ENCODE peak calls at places on chromosomes 7 and 10, in seven cellular contexts. K is GM23338; W is heart left ventricle; J is CD8-positive, alpha-beta T cell; M is pancreas; S is sigmoid colon; N is hepatocyte. R is an unnamed sample.

GRCh38 chr7:31047282-31047681 is 4.8 kb upstream of the ADCYAP1R1 start:
- DNase-seq in N (no peak), M (no peak), J (no peak), K (no peak), W (no peak), S (no peak), R (no peak)

GRCh38 chr10:49418328-49418727 is 22.4 kb upstream of the DRGX start:
- DNase-seq in W (no peak), N (no peak), J (no peak), S (no peak), K (peak; percentile 30), M (no peak), R (no peak)

GRCh38 chr7:105876091-105876963 is at the start of gene ATXN7L1:
- DNase-seq in K (peak; percentile 98), N (peak; percentile 97), S (peak; percentile 98), M (peak; percentile 95), J (peak; percentile 86), W (peak; percentile 95), R (peak; percentile 88)

GRCh38 chr7:16648551-16648950 is 2.6 kb downstream of the BZW2 start:
- DNase-seq in W (no peak), N (no peak), S (no peak), M (no peak), K (peak; percentile 39), J (no peak), R (no peak)

GRCh38 chr10:110723224-110723891 is 79.2 kb downstream of the RBM20 start:
- DNase-seq in W (no peak), M (no peak), N (no peak), K (no peak), S (no peak), J (no peak), R (no peak)

GRCh38 chr7:100247152-100247757 is 27.5 kb downstream of the PVRIG start:
- DNase-seq in S (no peak), W (no peak), K (peak; percentile 93), J (no peak), M (no peak), N (peak; percentile 86), R (no peak)

GRCh38 chr10:52239771-52240170 is 74.3 kb upstream of the DKK1 start:
- DNase-seq in M (no peak), W (no peak), N (no peak), J (no peak), K (no peak), S (no peak), R (no peak)

GRCh38 chr7:140609646-140610045 is 31.0 kb downstream of the DENND2A start:
- DNase-seq in W (no peak), K (no peak), N (no peak), S (no peak), M (no peak), J (no peak), R (no peak)

GRCh38 chr10:117346574-117346973 is 28.7 kb downstream of the PDZD8 start:
- DNase-seq in M (no peak), J (no peak), N (no peak), K (peak; percentile 96), S (no peak), W (no peak), R (no peak)

GRCh38 chr10:63497321-63497720 is 23.9 kb upstream of the REEP3 start:
- DNase-seq in K (no peak), W (no peak), S (no peak), M (no peak), N (no peak), J (no peak), R (no peak)

GRCh38 chr7:4960363-4960762 is 1.4 kb upstream of the MMD2 start:
- DNase-seq in K (no peak), M (no peak), S (no peak), J (no peak), W (no peak), N (no peak), R (no peak)

GRCh38 chr7:157903296-157903695 is 566.5 kb downstream of the DNAJB6 start:
- DNase-seq in K (no peak), J (no peak), N (no peak), M (no peak), S (no peak), W (no peak), R (no peak)

GRCh38 chr10:2935647-2936386 is 131.5 kb upstream of the PFKP start:
- DNase-seq in K (peak; percentile 11), N (no peak), M (no peak), W (no peak), J (no peak), S (no peak), R (no peak)

GRCh38 chr7:101605611-101606010 is 23.5 kb downstream of the MYL10 start:
- DNase-seq in N (no peak), W (no peak), S (no peak), J (no peak), M (no peak), K (no peak), R (no peak)

GRCh38 chr7:15606561-15606960 is 44.7 kb upstream of the AGMO start:
- DNase-seq in M (no peak), W (no peak), K (no peak), J (no peak), S (no peak), N (no peak), R (no peak)

GRCh38 chr10:31399631-31400030 is 80.6 kb downstream of the ZEB1 start:
- DNase-seq in J (no peak), M (no peak), S (no peak), K (no peak), N (no peak), W (peak; percentile 50), R (no peak)

GRCh38 chr10:119526606-119527592 is 15.6 kb downstream of the RGS10 start:
- DNase-seq in J (no peak), K (peak; percentile 53), M (no peak), S (peak; percentile 53), W (no peak), N (no peak), R (no peak)

GRCh38 chr7:101169838-101170531 is 4.6 kb upstream of the VGF start:
- DNase-seq in M (peak; percentile 88), J (peak; percentile 70), N (peak; percentile 80), S (no peak), W (peak; percentile 51), K (peak; percentile 83), R (peak; percentile 75)

GRCh38 chr7:123060446-123060845 is 64.9 kb upstream of the TAS2R16 start:
- DNase-seq in K (no peak), J (no peak), N (no peak), W (no peak), S (no peak), M (no peak), R (no peak)

GRCh38 chr10:52004342-52004949 is 305.1 kb upstream of the CSTF2T start:
- DNase-seq in M (no peak), N (peak; percentile 66), S (no peak), K (peak; percentile 74), W (no peak), J (no peak), R (no peak)

GRCh38 chr7:55567495-55568070 is 4.7 kb downstream of the VOPP1 start:
- DNase-seq in K (no peak), M (no peak), S (no peak), W (no peak), J (no peak), N (no peak), R (no peak)

GRCh38 chr10:101840102-101840684 is 3.4 kb downstream of the KCNIP2 start:
- DNase-seq in S (no peak), N (no peak), W (no peak), M (no peak), J (no peak), K (peak; percentile 84), R (peak; percentile 23)

GRCh38 chr10:43817368-43817767 is 168.7 kb upstream of the ZNF32 start:
- DNase-seq in N (no peak), K (no peak), J (no peak), W (no peak), S (no peak), M (no peak), R (no peak)

GRCh38 chr7:24580283-24580946 is 7.2 kb downstream of the PALS2 start:
- DNase-seq in W (no peak), S (no peak), K (no peak), J (no peak), N (peak; percentile 39), M (no peak), R (no peak)

GRCh38 chr7:71843677-71844076 is 568.5 kb downstream of the CALN1 start:
- DNase-seq in N (no peak), S (no peak), J (no peak), W (no peak), M (no peak), K (peak; percentile 33), R (no peak)

GRCh38 chr7:70695804-70696104 is 436.2 kb upstream of the GALNT17 start:
- DNase-seq in K (no peak), J (no peak), S (no peak), N (no peak), W (no peak), M (no peak), R (no peak)

GRCh38 chr10:116477989-116478615 is 50.5 kb downstream of the PNLIPRP3 start:
- DNase-seq in N (no peak), J (no peak), M (no peak), W (no peak), K (no peak), S (no peak), R (no peak)

GRCh38 chr10:121078036-121078435 is 226.9 kb downstream of the WDR11 start:
- DNase-seq in J (no peak), N (no peak), S (no peak), K (no peak), W (no peak), M (no peak), R (no peak)

GRCh38 chr10:106615081-106615480 is 549.4 kb downstream of the SORCS1 start:
- DNase-seq in J (no peak), N (peak; percentile 14), M (no peak), K (peak; percentile 57), S (no peak), W (no peak), R (no peak)

GRCh38 chr7:52355059-52355458 is 680.4 kb upstream of the POM121L12 start:
- DNase-seq in N (peak; percentile 43), K (peak; percentile 64), S (no peak), M (no peak), W (no peak), J (no peak), R (no peak)
- H3K36me3 ChIP-seq in N (no peaks in the 10 kb centered on the region), K (no peaks in the 10 kb centered on the region), S (no peaks in the 10 kb centered on the region), M (no peaks in the 10 kb centered on the region), W (no peaks in the 10 kb centered on the region), J (no peaks in the 10 kb centered on the region), R (no peaks in the 10 kb centered on the region)

DNA sequence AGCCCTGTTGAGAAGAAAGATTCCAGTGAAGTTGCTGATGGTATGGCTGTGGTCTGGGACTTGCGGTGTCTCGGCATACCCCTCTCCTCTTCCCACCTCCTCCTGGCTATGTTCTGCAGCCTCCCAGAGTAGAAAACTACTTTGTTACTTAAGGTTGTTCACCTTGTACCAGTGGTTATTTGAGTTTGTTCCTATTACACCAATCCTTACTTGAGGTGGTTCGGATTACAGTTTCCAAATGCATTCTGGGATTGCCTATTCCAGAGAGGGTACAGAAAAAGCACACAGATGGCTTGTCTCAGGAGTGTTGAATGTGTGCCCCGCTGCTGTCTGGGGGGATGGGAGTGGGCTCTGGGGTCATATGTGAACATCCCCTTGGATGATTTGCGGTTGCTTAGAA is 6.8 kb upstream of the ZNF783 start:
- DNase-seq in K (no peak), W (no peak), M (no peak), J (no peak), S (no peak), N (no peak), R (no peak)
- H3K36me3 ChIP-seq in K (peaks cover 19% of the 10 kb centered on the region), W (peaks cover 63% of the 10 kb centered on the region), M (peaks cover 30% of the 10 kb centered on the region), J (peaks cover 27% of the 10 kb centered on the region), S (peaks cover 37% of the 10 kb centered on the region), N (no peaks in the 10 kb centered on the region), R (peaks cover 38% of the 10 kb centered on the region)

GRCh38 chr7:144759653-144760052 is 76.2 kb downstream of the TPK1 start:
- DNase-seq in K (no peak), N (no peak), J (no peak), S (no peak), M (no peak), W (no peak), R (no peak)
- H3K36me3 ChIP-seq in K (no peaks in the 10 kb centered on the region), N (no peaks in the 10 kb centered on the region), J (no peaks in the 10 kb centered on the region), S (no peaks in the 10 kb centered on the region), M (no peaks in the 10 kb centered on the region), W (no peaks in the 10 kb centered on the region), R (no peaks in the 10 kb centered on the region)

GRCh38 chr7:134302120-134302519 is 14.6 kb downstream of the SLC35B4 start:
- DNase-seq in W (no peak), N (no peak), S (no peak), M (no peak), J (no peak), K (no peak), R (no peak)
- H3K36me3 ChIP-seq in W (peaks cover 77% of the 10 kb centered on the region), N (no peaks in the 10 kb centered on the region), S (no peaks in the 10 kb centered on the region), M (peaks cover 5% of the 10 kb centered on the region), J (peaks cover 11% of the 10 kb centered on the region), K (peaks cover 16% of the 10 kb centered on the region), R (peaks cover 14% of the 10 kb centered on the region)

R was measured in CD8-positive, alpha-beta memory T cell.